ENCODE peak calls at places on chromosomes 2 and 18, in six cellular contexts. I is HCT116, A is PC-9, R is stomach, C is spleen, N is WERI-Rb-1. G is an unnamed sample.

GRCh38 chr2:213237787-213238186 is 46.5 kb upstream of the SPAG16 start:
- DNase-seq in I (no peak), R (no peak), C (no peak), N (no peak), A (no peak), G (no peak)

GRCh38 chr2:77522883-77523282 is 707 bp upstream of the LRRTM4 start:
- DNase-seq in C (no peak), A (no peak), I (no peak), R (no peak), N (no peak), G (no peak)

GRCh38 chr2:85017436-85018048 is 46.6 kb downstream of the KCMF1 start:
- DNase-seq in A (no peak), R (no peak), I (no peak), C (no peak), N (no peak), G (no peak)

GRCh38 chr2:28338754-28339325 is 53.8 kb upstream of the FOSL2 start:
- DNase-seq in N (no peak), I (no peak), R (peak; percentile 55), C (peak; percentile 67), A (peak; percentile 14), G (no peak)

GRCh38 chr2:221573430-221574230 is 1.5 kb upstream of the EPHA4 start:
- DNase-seq in A (peak; percentile 96), N (peak; percentile 88), I (peak; percentile 22), R (peak; percentile 89), C (peak; percentile 96), G (peak; percentile 96)

GRCh38 chr2:215052404-215052803 is 86.0 kb downstream of the ABCA12 start:
- DNase-seq in I (no peak), R (no peak), A (no peak), N (no peak), C (no peak), G (no peak)

GRCh38 chr2:215966274-215966673 is 47.1 kb downstream of the MREG start:
- DNase-seq in I (no peak), C (no peak), N (no peak), A (no peak), R (no peak), G (no peak)

GRCh38 chr2:58228272-58228671 is 12.9 kb downstream of the FANCL start:
- DNase-seq in A (no peak), I (no peak), R (no peak), C (no peak), N (no peak), G (no peak)

DNA sequence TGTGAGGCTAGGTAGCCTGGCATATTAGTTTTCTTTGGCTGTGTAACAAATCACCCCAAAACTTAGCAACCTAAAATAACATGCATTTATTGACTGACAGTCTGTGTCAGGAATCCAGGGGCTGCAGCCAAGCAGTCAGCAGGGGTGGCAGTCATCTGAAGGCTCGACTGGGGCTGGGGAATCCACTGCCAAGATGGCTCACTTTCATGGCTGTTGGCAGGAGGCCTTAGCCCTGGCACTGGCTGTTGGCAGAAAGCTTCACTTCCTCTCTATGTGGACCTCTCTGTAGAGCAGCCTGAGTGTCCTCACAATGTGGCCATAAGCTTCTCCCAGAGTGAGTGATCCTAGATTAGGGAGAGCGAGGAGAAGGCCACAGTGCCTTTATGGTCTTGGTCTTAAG is 78.0 kb downstream of the LTBP1 start:
- DNase-seq in R (no peak), C (no peak), A (no peak), I (no peak), N (no peak), G (no peak)
- TF ChIP-seq CTCF in R (no peak), C (no peak), A (no peak), I (no peak), N (no peak), G (no peak)

GRCh38 chr18:48975221-48975816 is 24.6 kb upstream of the SMAD7 start:
- DNase-seq in C (no peak), I (no peak), A (no peak), R (no peak), N (peak; percentile 48), G (no peak)

GRCh38 chr18:48977914-48978313 is 27.1 kb upstream of the SMAD7 start:
- DNase-seq in R (no peak), N (no peak), C (no peak), I (no peak), A (no peak), G (no peak)

GRCh38 chr18:48975817-48976649 is 25.3 kb upstream of the SMAD7 start:
- DNase-seq in N (peak; percentile 83), I (no peak), C (peak; percentile 87), A (peak; percentile 74), R (peak; percentile 75), G (no peak)

GRCh38 chr18:48973731-48974130 is 23.0 kb upstream of the SMAD7 start:
- DNase-seq in I (no peak), A (no peak), N (no peak), R (no peak), C (no peak), G (no peak)

GRCh38 chr18:48974304-48975220 is 23.8 kb upstream of the SMAD7 start:
- DNase-seq in R (no peak), C (no peak), I (no peak), N (peak; percentile 70), A (no peak), G (no peak)
- TF ChIP-seq CTCF in R (no peak), C (no peak), I (peak; percentile 8), N (peak; percentile 44), A (no peak), G (no peak)

GRCh38 chr2:102235491-102235890 is 48.7 kb downstream of the IL1RL2 start:
- DNase-seq in C (peak; percentile 78), I (no peak), R (no peak), N (no peak), A (no peak), G (no peak)
- TF ChIP-seq CTCF in C (peak; percentile 48), I (peak; percentile 55), R (no peak), N (peak; percentile 45), A (peak; percentile 46), G (peak; percentile 50)

GRCh38 chr2:43169987-43170732 is 56.2 kb downstream of the ZFP36L2 start:
- DNase-seq in A (peak; percentile 50), C (peak; percentile 90), R (peak; percentile 65), I (no peak), N (peak; percentile 71), G (no peak)
- TF ChIP-seq CTCF in A (peak; percentile 96), C (peak; percentile 86), R (peak; percentile 33), I (peak; percentile 93), N (peak; percentile 93), G (peak; percentile 73)

G was measured in type B pancreatic cell.